ENCODE peak calls at places on chromosomes 13 and 19, in five cellular contexts. V is GM12878, K is HCT116, M is K562, H is HepG2. E is an unnamed sample.
A peak's percentile ranks its signal among the peaks of the same experiment; 100 is the strongest.

GRCh38 chr19:43731854-43732253 is 16.0 kb downstream of the IRGC start:
- DNase-seq in M (no peak), H (no peak), V (no peak), K (no peak), E (no peak)

GRCh38 chr13:97849305-97849704 is 104.2 kb upstream of the IPO5 start:
- DNase-seq in K (peak; percentile 34), M (peak; percentile 17), V (peak; percentile 8), H (peak; percentile 36), E (peak; percentile 73)

GRCh38 chr19:2171349-2172145 is 7.8 kb downstream of the DOT1L start:
- DNase-seq in V (peak; percentile 90), K (no peak), H (peak; percentile 76), M (peak; percentile 48), E (peak; percentile 72)

GRCh38 chr13:44422755-44423643 is 49.4 kb downstream of the SERP2 start:
- DNase-seq in H (no peak), K (no peak), M (no peak), V (no peak), E (no peak)

GRCh38 chr13:19072543-19072942 is 109.1 kb downstream of the TUBA3C start:
- DNase-seq in H (no peak), K (no peak), V (no peak), M (no peak), E (no peak)

GRCh38 chr13:29801737-29802305 is 48.6 kb downstream of the UBL3 start:
- DNase-seq in H (no peak), V (no peak), K (no peak), M (no peak), E (peak; percentile 33)

GRCh38 chr19:2326699-2327360 is 1.6 kb downstream of the LSM7 start:
- DNase-seq in V (no peak), H (no peak), M (no peak), K (no peak), E (no peak)

GRCh38 chr19:16671652-16672274 is 10.8 kb downstream of the TMEM38A start:
- DNase-seq in M (no peak), K (no peak), V (no peak), H (no peak), E (no peak)

GRCh38 chr19:1942078-1942933 is 1.3 kb downstream of the CSNK1G2 start:
- DNase-seq in M (no peak), V (peak; percentile 42), K (no peak), H (peak; percentile 73), E (peak; percentile 93)

GRCh38 chr13:102289606-102290005 is 112.2 kb downstream of the FGF14 start:
- DNase-seq in H (no peak), V (no peak), K (no peak), M (no peak), E (no peak)

GRCh38 chr19:3343619-3344502 is 22.5 kb upstream of the NFIC start:
- DNase-seq in K (peak; percentile 87), V (no peak), H (peak; percentile 86), M (peak; percentile 91), E (peak; percentile 66)

GRCh38 chr19:9785367-9786331 is 17.1 kb upstream of the ZNF846 start:
- DNase-seq in M (peak; percentile 98), H (peak; percentile 90), K (peak; percentile 57), V (peak; percentile 67), E (peak; percentile 100)

GRCh38 chr19:48945817-48946216 is 8.9 kb upstream of the BAX start:
- DNase-seq in K (no peak), M (no peak), H (no peak), V (no peak), E (no peak)

GRCh38 chr13:77379508-77379907 is 52.6 kb upstream of the MYCBP2 start:
- DNase-seq in M (no peak), V (no peak), H (no peak), K (no peak), E (no peak)

GRCh38 chr13:75101997-75102720 is 379.8 kb downstream of the TBC1D4 start:
- DNase-seq in H (no peak), K (no peak), V (no peak), M (no peak), E (peak; percentile 36)

GRCh38 chr19:45659096-45659729 is 8.8 kb upstream of the GIPR start:
- DNase-seq in K (no peak), M (no peak), V (no peak), H (no peak), E (no peak)

GRCh38 chr13:80336335-80336734 is 4.6 kb downstream of the SPRY2 start:
- DNase-seq in H (no peak), K (no peak), V (no peak), M (no peak), E (no peak)

GRCh38 chr13:80603351-80603750 is 262.4 kb upstream of the SPRY2 start:
- DNase-seq in K (no peak), V (no peak), M (no peak), H (no peak), E (no peak)

GRCh38 chr13:94261163-94261562 is 218.3 kb downstream of the DCT start:
- DNase-seq in K (no peak), H (no peak), V (no peak), M (no peak), E (no peak)

GRCh38 chr19:31335716-31336115 is 13.5 kb downstream of the TSHZ3 start:
- DNase-seq in K (no peak), H (no peak), M (no peak), V (no peak), E (no peak)

GRCh38 chr13:30679483-30680330 is 55.6 kb upstream of the ALOX5AP start:
- DNase-seq in H (peak; percentile 20), K (no peak), M (no peak), V (no peak), E (peak; percentile 67)

DNA sequence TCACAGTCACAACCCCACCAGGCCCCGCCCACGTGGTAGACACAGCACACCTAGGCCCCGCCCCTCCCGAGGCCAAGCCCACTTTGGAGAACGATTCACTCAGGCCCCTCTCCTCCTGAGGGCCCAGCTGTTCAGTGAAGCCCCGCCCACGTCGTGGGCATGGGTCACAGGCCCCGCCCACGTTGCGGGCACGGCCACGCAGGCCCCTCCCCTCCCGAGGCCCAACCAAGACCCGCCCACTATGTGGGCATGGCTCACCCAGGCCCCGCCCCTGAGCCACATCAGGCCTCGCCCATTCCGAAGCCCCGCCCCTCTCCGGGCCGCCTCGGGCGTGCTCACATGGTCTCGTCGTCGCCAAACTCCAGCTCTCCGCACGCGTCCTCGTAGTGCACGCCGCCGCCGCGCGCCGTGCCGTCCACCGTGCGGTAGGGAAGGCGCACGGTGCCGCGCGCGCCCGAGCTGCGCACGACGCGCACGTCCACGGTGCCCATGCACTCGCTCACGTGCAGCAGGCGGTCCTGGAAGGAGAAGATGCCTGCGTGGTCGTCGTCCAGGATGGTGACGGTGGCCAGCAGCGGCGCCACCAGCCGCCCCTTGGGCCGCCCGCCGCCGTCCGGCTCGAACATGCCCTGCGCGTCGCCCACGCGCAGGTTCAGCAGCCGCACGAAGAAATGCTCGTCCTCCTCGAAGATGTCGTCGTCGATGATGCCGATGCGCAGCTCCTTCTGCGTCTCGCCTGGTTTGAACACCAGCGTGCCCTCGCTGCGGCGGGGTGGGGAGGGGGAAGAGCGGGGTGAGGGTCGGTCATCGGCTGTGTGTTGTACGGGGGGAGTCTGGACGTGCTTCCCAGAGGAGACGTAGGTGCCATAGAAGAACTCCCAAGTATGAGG is 24.0 kb downstream of the SLC8A2 start:
- DNase-seq in H (peak; percentile 31), V (no peak), K (peak; percentile 85), M (peak; percentile 97), E (peak; percentile 99)
- TF ChIP-seq EZH2 in H (no peak), V (no peak), K (no peak), M (no peak), E (no peak)

GRCh38 chr19:33302175-33302973 is at the start of gene CEBPA:
- DNase-seq in K (peak; percentile 70), M (peak; percentile 89), V (no peak), H (peak; percentile 78), E (peak; percentile 91)

GRCh38 chr19:33302974-33303790 is 848 bp upstream of the CEBPA start:
- DNase-seq in M (no peak), H (no peak), K (no peak), V (no peak), E (peak; percentile 81)

GRCh38 chr19:33301900-33302174 is 497 bp downstream of the CEBPA start:
- DNase-seq in M (no peak), K (no peak), V (no peak), H (no peak), E (peak; percentile 56)

GRCh38 chr19:33300016-33300981 is 2.0 kb downstream of the CEBPA start:
- DNase-seq in H (peak; percentile 55), M (no peak), K (no peak), V (no peak), E (no peak)

DNA sequence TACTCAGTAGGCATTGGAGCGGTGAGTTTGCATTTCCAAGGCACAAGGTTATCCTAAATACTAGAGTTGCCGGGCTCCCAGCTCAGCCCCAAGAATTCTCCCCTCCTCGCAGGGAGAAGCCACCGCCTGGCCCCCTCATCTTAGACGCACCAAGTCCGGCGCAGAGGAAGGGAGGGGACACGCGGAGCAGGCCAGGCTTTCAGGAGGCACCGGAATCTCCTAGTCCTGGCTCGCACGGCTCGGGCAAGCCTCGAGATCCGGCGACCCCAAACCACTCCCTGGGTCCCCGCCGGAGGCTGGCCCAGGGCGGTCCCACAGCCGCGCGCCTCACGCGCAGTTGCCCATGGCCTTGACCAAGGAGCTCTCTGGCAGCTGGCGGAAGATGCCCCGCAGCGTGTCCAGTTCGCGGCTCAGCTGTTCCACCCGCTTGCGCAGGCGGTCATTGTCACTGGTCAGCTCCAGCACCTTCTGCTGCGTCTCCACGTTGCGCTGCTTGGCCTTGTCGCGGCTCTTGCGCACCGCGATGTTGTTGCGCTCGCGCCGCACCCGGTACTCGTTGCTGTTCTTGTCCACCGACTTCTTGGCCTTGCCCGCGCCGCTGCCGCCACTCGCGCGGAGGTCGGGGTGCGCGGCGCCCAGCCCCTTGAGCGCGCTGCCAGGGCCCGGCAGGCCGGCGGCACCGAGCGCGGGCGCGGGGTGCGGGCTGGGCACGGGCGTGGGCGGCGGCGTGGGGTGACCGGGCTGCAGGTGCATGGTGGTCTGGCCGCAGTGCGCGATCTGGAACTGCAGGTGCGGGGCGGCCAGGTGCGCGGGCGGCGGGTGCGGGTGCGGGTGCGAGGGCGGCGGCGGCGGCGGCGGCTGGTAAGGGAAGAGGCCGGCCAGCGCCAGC is 1.1 kb downstream of the CEBPA start:
- DNase-seq in V (no peak), K (no peak), M (no peak), H (no peak), E (peak; percentile 63)
- TF ChIP-seq REST in V (no peak), K (no peak), M (no peak), H (no peak), E (no peak)

GRCh38 chr13:87671824-87672603 is 843 bp downstream of the SLITRK5 start:
- DNase-seq in K (no peak), V (no peak), H (no peak), M (no peak), E (peak; percentile 58)
- TF ChIP-seq EZH2 in K (no peak), V (no peak), H (no peak), M (no peak), E (no peak)

GRCh38 chr19:18650048-18650435 is 13.2 kb downstream of the KLHL26 start:
- DNase-seq in K (no peak), H (no peak), M (no peak), V (no peak), E (no peak)
- TF ChIP-seq REST in K (no peak), H (no peak), M (no peak), V (no peak), E (no peak)

E was measured in GM23338.